ENCODE peak calls at places on chromosomes 16 and 17, in eight cellular contexts. L is EL; R is H7; Z is activated naive CD8-positive, alpha-beta T cell treated with anti-CD3 and anti-CD28 coated beads for 36 hours; J is pancreas; P is mucosa of gallbladder; M is WTC11; X is stimulated activated CD4-positive, alpha-beta T cell treated with anti-CD3 and anti-CD28 coated beads, Interleukin-15, amount 100 ng/mL, for 24 hours. C is an unnamed sample.
A peak's percentile ranks its signal among the peaks of the same experiment; 100 is the strongest.

GRCh38 chr17:80480248-80480647 is 3.8 kb upstream of the NPTX1 start:
- DNase-seq in L (no peak), R (no peak), Z (no peak), J (no peak), P (no peak), M (no peak), X (no peak), C (no peak)

GRCh38 chr17:11996722-11997146 is 541 bp downstream of the ZNF18 start:
- DNase-seq in L (no peak), R (no peak), Z (no peak), J (peak; percentile 25), P (peak; percentile 24), M (no peak), X (no peak), C (peak; percentile 14)

GRCh38 chr17:17416400-17417360 is 60.1 kb upstream of the MED9 start:
- DNase-seq in L (peak; percentile 59), R (no peak), Z (no peak), J (no peak), P (no peak), M (no peak), X (peak; percentile 31), C (peak; percentile 60)

GRCh38 chr17:57874434-57875108 is 24.7 kb upstream of the MRPS23 start:
- DNase-seq in L (peak; percentile 97), R (peak; percentile 97), Z (peak; percentile 26), J (peak; percentile 41), P (peak; percentile 75), M (peak; percentile 89), X (peak; percentile 56), C (peak; percentile 94)

GRCh38 chr17:65345261-65346060 is 208.3 kb downstream of the RGS9 start:
- DNase-seq in L (peak; percentile 7), R (no peak), Z (peak; percentile 52), J (no peak), P (no peak), M (no peak), X (peak; percentile 60), C (peak; percentile 73)

GRCh38 chr16:50210266-50211038 is 55.9 kb upstream of the ADCY7 start:
- DNase-seq in L (peak; percentile 84), R (peak; percentile 60), Z (peak; percentile 57), J (peak; percentile 53), P (peak; percentile 83), M (peak; percentile 74), X (peak; percentile 67), C (peak; percentile 80)

GRCh38 chr16:35011-35775 is 18.2 kb downstream of the POLR3K start:
- DNase-seq in L (no peak), R (no peak), Z (no peak), J (no peak), P (no peak), M (no peak), X (no peak), C (no peak)

GRCh38 chr17:12952012-12952411 is 65.8 kb downstream of the ELAC2 start:
- DNase-seq in L (no peak), R (no peak), Z (no peak), J (no peak), P (no peak), M (no peak), X (no peak), C (no peak)

GRCh38 chr16:84703671-84704070 is 3.9 kb downstream of the USP10 start:
- DNase-seq in L (no peak), R (no peak), Z (no peak), J (no peak), P (no peak), M (no peak), X (no peak), C (no peak)

GRCh38 chr17:3744032-3744431 is 20.3 kb downstream of the HASPIN start:
- DNase-seq in L (no peak), R (no peak), Z (no peak), J (no peak), P (no peak), M (no peak), X (no peak), C (no peak)

GRCh38 chr17:68512967-68513474 is 791 bp downstream of the PRKAR1A start:
- DNase-seq in L (peak; percentile 51), R (peak; percentile 55), Z (peak; percentile 12), J (no peak), P (no peak), M (no peak), X (peak; percentile 9), C (peak; percentile 38)

GRCh38 chr17:30939059-30939689 is 17.4 kb downstream of the ADAP2 start:
- DNase-seq in L (no peak), R (no peak), Z (no peak), J (no peak), P (no peak), M (no peak), X (no peak), C (no peak)

GRCh38 chr16:87012954-87013938 is 303.9 kb downstream of the C16orf95 start:
- DNase-seq in L (no peak), R (peak; percentile 63), Z (no peak), J (no peak), P (no peak), M (peak; percentile 19), X (no peak), C (no peak)

GRCh38 chr16:86508947-86509758 is 1.2 kb upstream of the FOXF1 start:
- DNase-seq in L (peak; percentile 83), R (peak; percentile 85), Z (peak; percentile 23), J (no peak), P (no peak), M (no peak), X (peak; percentile 35), C (peak; percentile 27)

GRCh38 chr17:27743288-27743885 is 56.9 kb downstream of the NOS2 start:
- DNase-seq in L (no peak), R (no peak), Z (no peak), J (no peak), P (no peak), M (no peak), X (no peak), C (no peak)

GRCh38 chr16:12295395-12295794 is 318.9 kb downstream of the SNX29 start:
- DNase-seq in L (no peak), R (no peak), Z (no peak), J (no peak), P (no peak), M (no peak), X (no peak), C (no peak)

GRCh38 chr16:77780378-77780837 is 8.0 kb upstream of the VAT1L start:
- DNase-seq in L (peak; percentile 80), R (no peak), Z (no peak), J (no peak), P (no peak), M (no peak), X (no peak), C (peak; percentile 88)

GRCh38 chr17:29125651-29126050 is 54.5 kb downstream of the MYO18A start:
- DNase-seq in L (no peak), R (no peak), Z (no peak), J (no peak), P (no peak), M (no peak), X (no peak), C (no peak)

C was measured in brain microvascular endothelial cell.